ENCODE peak calls at places on chromosomes 13 and 19, in six cellular contexts. One of them, this sample, is unnamed.

GRCh38 chr13:78061806-78062205 is 143.2 kb upstream of the EDNRB start:
- DNase-seq in stimulated activated CD4-positive, alpha-beta T cell treated with anti-CD3 and anti-CD28 coated beads, Interleukin-2, amount 100 ng/mL, for 48 hours: no peak
- DNase-seq in stimulated activated CD8-positive, alpha-beta memory T cell treated with anti-CD3 and anti-CD28 coated beads, Interleukin-7, amount 100 ng/mL, for 4 hours: no peak
- DNase-seq in central memory CD4-positive, alpha-beta T cell: no peak
- DNase-seq in brain microvascular endothelial cell: no peak
- DNase-seq in mammary epithelial cell: no peak
- DNase-seq in this sample: no peak

GRCh38 chr13:98451676-98452105 is 125.2 kb downstream of the STK24 start:
- DNase-seq in stimulated activated CD8-positive, alpha-beta memory T cell treated with anti-CD3 and anti-CD28 coated beads, Interleukin-7, amount 100 ng/mL, for 4 hours: no peak
- DNase-seq in stimulated activated CD4-positive, alpha-beta T cell treated with anti-CD3 and anti-CD28 coated beads, Interleukin-2, amount 100 ng/mL, for 48 hours: no peak
- DNase-seq in brain microvascular endothelial cell: peak
- DNase-seq in mammary epithelial cell: no peak
- DNase-seq in central memory CD4-positive, alpha-beta T cell: no peak
- DNase-seq in this sample: peak

GRCh38 chr13:112241288-112241687 is 134.9 kb upstream of the SPACA7 start:
- DNase-seq in stimulated activated CD4-positive, alpha-beta T cell treated with anti-CD3 and anti-CD28 coated beads, Interleukin-2, amount 100 ng/mL, for 48 hours: no peak
- DNase-seq in mammary epithelial cell: no peak
- DNase-seq in brain microvascular endothelial cell: no peak
- DNase-seq in stimulated activated CD8-positive, alpha-beta memory T cell treated with anti-CD3 and anti-CD28 coated beads, Interleukin-7, amount 100 ng/mL, for 4 hours: no peak
- DNase-seq in central memory CD4-positive, alpha-beta T cell: no peak
- DNase-seq in this sample: no peak

GRCh38 chr19:40609561-40610395 is 8.6 kb downstream of the LTBP4 start:
- DNase-seq in stimulated activated CD8-positive, alpha-beta memory T cell treated with anti-CD3 and anti-CD28 coated beads, Interleukin-7, amount 100 ng/mL, for 4 hours: peak
- DNase-seq in central memory CD4-positive, alpha-beta T cell: peak
- DNase-seq in brain microvascular endothelial cell: peak
- DNase-seq in stimulated activated CD4-positive, alpha-beta T cell treated with anti-CD3 and anti-CD28 coated beads, Interleukin-2, amount 100 ng/mL, for 48 hours: peak
- DNase-seq in mammary epithelial cell: peak
- DNase-seq in this sample: peak

GRCh38 chr13:34627499-34627898 is 314.6 kb upstream of the NBEA start:
- DNase-seq in mammary epithelial cell: no peak
- DNase-seq in stimulated activated CD8-positive, alpha-beta memory T cell treated with anti-CD3 and anti-CD28 coated beads, Interleukin-7, amount 100 ng/mL, for 4 hours: no peak
- DNase-seq in central memory CD4-positive, alpha-beta T cell: no peak
- DNase-seq in brain microvascular endothelial cell: no peak
- DNase-seq in stimulated activated CD4-positive, alpha-beta T cell treated with anti-CD3 and anti-CD28 coated beads, Interleukin-2, amount 100 ng/mL, for 48 hours: no peak
- DNase-seq in this sample: peak

GRCh38 chr19:4066682-4067395 is at the start of gene ZBTB7A:
- DNase-seq in brain microvascular endothelial cell: peak
- DNase-seq in stimulated activated CD8-positive, alpha-beta memory T cell treated with anti-CD3 and anti-CD28 coated beads, Interleukin-7, amount 100 ng/mL, for 4 hours: peak
- DNase-seq in central memory CD4-positive, alpha-beta T cell: peak
- DNase-seq in stimulated activated CD4-positive, alpha-beta T cell treated with anti-CD3 and anti-CD28 coated beads, Interleukin-2, amount 100 ng/mL, for 48 hours: peak
- DNase-seq in mammary epithelial cell: peak
- DNase-seq in this sample: peak

GRCh38 chr13:110268576-110269185 is 38.3 kb downstream of the COL4A1 start:
- DNase-seq in mammary epithelial cell: no peak
- DNase-seq in brain microvascular endothelial cell: no peak
- DNase-seq in stimulated activated CD8-positive, alpha-beta memory T cell treated with anti-CD3 and anti-CD28 coated beads, Interleukin-7, amount 100 ng/mL, for 4 hours: no peak
- DNase-seq in stimulated activated CD4-positive, alpha-beta T cell treated with anti-CD3 and anti-CD28 coated beads, Interleukin-2, amount 100 ng/mL, for 48 hours: no peak
- DNase-seq in central memory CD4-positive, alpha-beta T cell: no peak
- DNase-seq in this sample: no peak

GRCh38 chr13:106405731-106406130 is 129.7 kb downstream of the EFNB2 start:
- DNase-seq in central memory CD4-positive, alpha-beta T cell: no peak
- DNase-seq in stimulated activated CD8-positive, alpha-beta memory T cell treated with anti-CD3 and anti-CD28 coated beads, Interleukin-7, amount 100 ng/mL, for 4 hours: no peak
- DNase-seq in brain microvascular endothelial cell: no peak
- DNase-seq in mammary epithelial cell: no peak
- DNase-seq in stimulated activated CD4-positive, alpha-beta T cell treated with anti-CD3 and anti-CD28 coated beads, Interleukin-2, amount 100 ng/mL, for 48 hours: no peak
- DNase-seq in this sample: no peak

GRCh38 chr13:106649495-106649894 is 81.6 kb upstream of the ARGLU1 start:
- DNase-seq in mammary epithelial cell: peak
- DNase-seq in stimulated activated CD4-positive, alpha-beta T cell treated with anti-CD3 and anti-CD28 coated beads, Interleukin-2, amount 100 ng/mL, for 48 hours: no peak
- DNase-seq in brain microvascular endothelial cell: peak
- DNase-seq in stimulated activated CD8-positive, alpha-beta memory T cell treated with anti-CD3 and anti-CD28 coated beads, Interleukin-7, amount 100 ng/mL, for 4 hours: no peak
- DNase-seq in central memory CD4-positive, alpha-beta T cell: no peak
- DNase-seq in this sample: no peak

GRCh38 chr19:709196-709964 is 645 bp downstream of the PALM start:
- DNase-seq in stimulated activated CD8-positive, alpha-beta memory T cell treated with anti-CD3 and anti-CD28 coated beads, Interleukin-7, amount 100 ng/mL, for 4 hours: no peak
- DNase-seq in mammary epithelial cell: no peak
- DNase-seq in stimulated activated CD4-positive, alpha-beta T cell treated with anti-CD3 and anti-CD28 coated beads, Interleukin-2, amount 100 ng/mL, for 48 hours: no peak
- DNase-seq in central memory CD4-positive, alpha-beta T cell: no peak
- DNase-seq in brain microvascular endothelial cell: no peak
- DNase-seq in this sample: no peak

This sample was measured in DMS53.